ENCODE peak calls at places on chromosomes 2 and 18, in eight cellular contexts. D is neural progenitor cell, J is heart right ventricle, F is transverse colon, Q is aorta, W is ovary, H is Peyer's patch, K is WERI-Rb-1. I is an unnamed sample. For H3K9me3 and H3K36me3, the result is how much of the 10 kb centered on the place peaks cover.

GRCh38 chr2:953975-954686 is 3.5 kb downstream of the SNTG2 start:
- DNase-seq in D (no peak), J (no peak), F (no peak), Q (no peak), W (no peak), H (no peak), K (no peak), I (no peak)

GRCh38 chr18:22847867-22848451 is 85.2 kb upstream of the RBBP8 start:
- DNase-seq in D (no peak), J (no peak), F (no peak), Q (no peak), W (no peak), H (no peak), K (no peak), I (no peak)

GRCh38 chr18:58408665-58409064 is 220.2 kb downstream of the ALPK2 start:
- DNase-seq in D (no peak), J (no peak), F (no peak), Q (no peak), W (no peak), H (no peak), K (no peak), I (no peak)

GRCh38 chr2:147659051-147659450 is 185.8 kb upstream of the ACVR2A start:
- DNase-seq in D (no peak), J (no peak), F (no peak), Q (no peak), W (no peak), H (no peak), K (no peak), I (no peak)

GRCh38 chr2:42698940-42699339 is 65.0 kb downstream of the OXER1 start:
- DNase-seq in D (no peak), J (no peak), F (no peak), Q (no peak), W (no peak), H (no peak), K (no peak), I (no peak)

GRCh38 chr2:173803344-173803893 is 161.8 kb downstream of the SP3 start:
- DNase-seq in D (no peak), J (no peak), F (no peak), Q (no peak), W (no peak), H (no peak), K (no peak), I (no peak)

GRCh38 chr2:39642054-39642742 is 23.5 kb upstream of the TMEM178A start:
- DNase-seq in D (peak), J (no peak), F (no peak), Q (no peak), W (no peak), H (no peak), K (no peak), I (no peak)

GRCh38 chr2:40439473-40439872 is 12.4 kb downstream of the SLC8A1 start:
- DNase-seq in D (no peak), J (no peak), F (no peak), Q (no peak), W (no peak), H (no peak), K (no peak), I (no peak)

GRCh38 chr18:45837283-45838070 is 12.0 kb downstream of the SIGLEC15 start:
- DNase-seq in D (peak), J (peak), F (peak), Q (peak), W (peak), H (peak), K (peak), I (peak)

GRCh38 chr2:101766871-101767739 is 69.6 kb downstream of the MAP4K4 start:
- DNase-seq in D (peak), J (no peak), F (no peak), Q (no peak), W (no peak), H (no peak), K (no peak), I (no peak)

GRCh38 chr2:226953206-226953605 is 117.4 kb downstream of the RHBDD1 start:
- DNase-seq in D (no peak), J (no peak), F (no peak), Q (peak), W (no peak), H (no peak), K (no peak), I (no peak)

GRCh38 chr18:55407191-55407590 is 180.8 kb downstream of the TCF4 start:
- DNase-seq in D (no peak), J (no peak), F (no peak), Q (no peak), W (no peak), H (no peak), K (no peak), I (no peak)

GRCh38 chr2:185208261-185208660 is 530.3 kb upstream of the FSIP2 start:
- DNase-seq in D (peak), J (no peak), F (peak), Q (no peak), W (no peak), H (no peak), K (peak), I (peak)

GRCh38 chr18:58861853-58862252 is 2.8 kb upstream of the ZNF532 start:
- DNase-seq in D (no peak), J (no peak), F (no peak), Q (no peak), W (no peak), H (peak), K (no peak), I (no peak)

GRCh38 chr18:39846277-39846676 is 2108.8 kb upstream of the PIK3C3 start:
- DNase-seq in D (no peak), J (peak), F (no peak), Q (no peak), W (peak), H (no peak), K (peak), I (no peak)

GRCh38 chr2:29010946-29011649 is 30.0 kb downstream of the TOGARAM2 start:
- DNase-seq in D (peak), J (peak), F (peak), Q (no peak), W (peak), H (peak), K (peak), I (peak)

GRCh38 chr2:25342372-25343186 is 854 bp upstream of the DNMT3A start:
- DNase-seq in D (peak), J (peak), F (peak), Q (peak), W (peak), H (peak), K (peak), I (peak)

GRCh38 chr2:47737191-47737975 is 45.6 kb upstream of the MSH6 start:
- DNase-seq in D (no peak), J (no peak), F (no peak), Q (no peak), W (no peak), H (no peak), K (no peak), I (no peak)

GRCh38 chr18:2444201-2444875 is 127.0 kb downstream of the METTL4 start:
- DNase-seq in D (peak), J (no peak), F (no peak), Q (no peak), W (no peak), H (no peak), K (no peak), I (no peak)

GRCh38 chr2:176121377-176122111 is 975 bp upstream of the HOXD9 start:
- DNase-seq in D (no peak), J (no peak), F (no peak), Q (no peak), W (no peak), H (no peak), K (no peak), I (no peak)

GRCh38 chr2:68993660-68994059 is 19.2 kb downstream of the GKN1 start:
- DNase-seq in D (peak), J (no peak), F (no peak), Q (no peak), W (no peak), H (no peak), K (no peak), I (no peak)

GRCh38 chr2:42888321-42888720 is 95.9 kb upstream of the HAAO start:
- DNase-seq in D (no peak), J (no peak), F (no peak), Q (no peak), W (no peak), H (no peak), K (no peak), I (no peak)

GRCh38 chr2:176079285-176079830 is 4.4 kb downstream of the EVX2 start:
- DNase-seq in D (peak), J (no peak), F (no peak), Q (no peak), W (no peak), H (no peak), K (no peak), I (no peak)

GRCh38 chr2:220335591-220335915 is 708.1 kb downstream of the SLC4A3 start:
- DNase-seq in D (peak), J (no peak), F (no peak), Q (no peak), W (no peak), H (no peak), K (peak), I (no peak)

GRCh38 chr2:26840937-26841610 is 6.9 kb upstream of the DPYSL5 start:
- DNase-seq in D (no peak), J (no peak), F (no peak), Q (no peak), W (no peak), H (no peak), K (peak), I (no peak)

GRCh38 chr2:43011142-43011491 is 215.3 kb downstream of the ZFP36L2 start:
- DNase-seq in D (no peak), J (no peak), F (no peak), Q (peak), W (no peak), H (peak), K (no peak), I (no peak)

GRCh38 chr2:205245652-205246051 is 436.6 kb upstream of the NRP2 start:
- DNase-seq in D (no peak), J (no peak), F (no peak), Q (no peak), W (no peak), H (no peak), K (no peak), I (no peak)

GRCh38 chr2:109448946-109449788 is 164.6 kb downstream of the SEPTIN10 start:
- DNase-seq in D (no peak), J (peak), F (peak), Q (peak), W (no peak), H (peak), K (peak), I (no peak)

GRCh38 chr2:224162122-224162521 is 123.0 kb upstream of the SERPINE2 start:
- DNase-seq in D (no peak), J (no peak), F (no peak), Q (no peak), W (no peak), H (no peak), K (no peak), I (no peak)

GRCh38 chr2:20666364-20667150 is at the start of gene GDF7:
- DNase-seq in D (peak), J (peak), F (peak), Q (peak), W (peak), H (peak), K (peak), I (peak)
- H3K4me3 ChIP-seq in D (peak), J (peak), F (peak), Q (peak), W (peak), H (peak), K (peak), I (no peak)

DNA sequence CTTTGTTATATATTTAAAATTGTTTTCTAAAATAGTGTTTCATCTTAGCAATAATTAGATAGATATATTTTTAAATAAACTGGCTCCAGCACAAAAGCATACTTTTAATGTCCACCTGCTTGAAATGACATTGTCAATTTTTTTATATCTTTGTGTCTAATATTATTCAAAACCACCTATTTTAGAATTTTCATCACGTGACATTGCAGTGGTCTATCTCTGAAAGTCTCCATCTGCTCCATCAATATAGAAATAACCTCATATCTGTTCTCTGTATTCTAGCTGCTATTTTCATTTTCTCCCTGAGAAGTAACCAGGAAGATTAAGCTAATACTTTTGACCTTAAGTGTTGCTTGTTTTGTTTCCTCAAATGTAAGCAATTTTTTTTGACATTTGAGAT is 248.0 kb upstream of the CNTNAP5 start:
- DNase-seq in D (no peak), J (no peak), F (no peak), Q (no peak), W (no peak), H (no peak), K (no peak), I (no peak)
- H3K9me3 ChIP-seq in D (under half), J (under half), F (under half), Q (under half), W (under half), H (under half), K (under half), I (under half)

GRCh38 chr18:9130195-9130594 is 6.4 kb upstream of the ANKRD12 start:
- DNase-seq in D (no peak), J (no peak), F (no peak), Q (no peak), W (no peak), H (no peak), K (no peak), I (no peak)
- H3K36me3 ChIP-seq in D (under half), J (under half), F (half or more), Q (under half), W (under half), H (under half), K (half or more), I (under half)

DNA sequence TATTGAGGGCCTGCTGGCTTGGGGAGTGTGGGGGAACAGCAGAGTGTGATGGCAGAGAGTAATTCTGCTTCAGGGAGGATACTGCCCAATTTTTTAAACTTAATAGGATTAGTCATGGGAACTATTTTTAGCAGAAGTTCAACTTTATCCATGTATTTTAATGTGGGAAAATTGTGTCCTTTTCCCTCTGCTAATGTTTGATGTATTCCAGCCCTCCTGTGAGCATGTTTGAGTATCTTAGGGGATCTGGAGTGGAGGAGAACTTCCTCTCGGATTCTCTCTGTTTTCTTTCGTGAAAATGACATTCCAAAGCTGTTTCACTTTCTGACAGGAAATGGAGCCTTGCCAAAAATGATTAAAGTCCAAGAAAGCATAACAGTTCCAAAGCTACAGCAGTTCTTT is 418.4 kb upstream of the ZEB2 start:
- DNase-seq in D (no peak), J (no peak), F (no peak), Q (no peak), W (no peak), H (no peak), K (no peak), I (peak)
- H3K4me3 ChIP-seq in D (no peak), J (no peak), F (no peak), Q (no peak), W (no peak), H (no peak), K (no peak), I (no peak)

DNA sequence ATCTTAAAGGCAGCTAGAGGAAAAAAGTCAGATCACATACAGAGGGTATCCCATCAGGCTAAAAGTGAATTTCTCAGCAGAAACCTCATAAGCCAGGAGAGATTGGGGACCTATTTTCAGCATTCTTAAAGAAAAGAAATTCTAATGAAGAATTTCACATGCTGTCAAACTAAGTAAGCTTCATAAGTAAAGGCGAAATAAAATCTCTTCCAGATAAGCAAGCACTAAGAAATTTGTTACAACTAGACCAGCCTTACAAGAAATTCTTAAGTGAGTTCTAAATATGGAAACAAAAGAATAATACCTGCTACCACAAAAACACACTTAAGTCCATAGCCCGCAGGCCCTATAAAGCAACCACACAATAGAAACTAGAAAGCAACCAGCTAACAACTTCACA is 186.1 kb downstream of the ETAA1 start:
- DNase-seq in D (no peak), J (no peak), F (no peak), Q (no peak), W (no peak), H (no peak), K (no peak), I (no peak)
- H3K9me3 ChIP-seq in D (under half), J (under half), F (under half), Q (under half), W (under half), H (under half), K (under half), I (under half)

GRCh38 chr18:9587924-9588323 is 26.4 kb downstream of the PPP4R1 start:
- DNase-seq in D (no peak), J (no peak), F (no peak), Q (no peak), W (no peak), H (no peak), K (no peak), I (no peak)
- H3K36me3 ChIP-seq in D (under half), J (under half), F (under half), Q (under half), W (under half), H (under half), K (half or more), I (under half)

GRCh38 chr2:181457741-181458425 is 697 bp downstream of the ITGA4 start:
- DNase-seq in D (peak), J (peak), F (peak), Q (peak), W (peak), H (peak), K (peak), I (peak)

GRCh38 chr2:181456660-181457120 is 496 bp upstream of the ITGA4 start:
- DNase-seq in D (peak), J (peak), F (peak), Q (peak), W (no peak), H (peak), K (peak), I (peak)

GRCh38 chr2:181457121-181457740 is at the start of gene ITGA4:
- DNase-seq in D (peak), J (peak), F (peak), Q (peak), W (peak), H (peak), K (peak), I (peak)

GRCh38 chr2:181458881-181459280 is 1.7 kb downstream of the ITGA4 start:
- DNase-seq in D (no peak), J (no peak), F (no peak), Q (no peak), W (no peak), H (no peak), K (no peak), I (no peak)

GRCh38 chr2:181454990-181455520 is 2.1 kb upstream of the ITGA4 start:
- DNase-seq in D (no peak), J (no peak), F (no peak), Q (no peak), W (no peak), H (no peak), K (no peak), I (no peak)
- H3K4me3 ChIP-seq in D (no peak), J (no peak), F (no peak), Q (no peak), W (no peak), H (no peak), K (no peak), I (no peak)

GRCh38 chr18:78685980-78686530 is 293.6 kb upstream of the SALL3 start:
- DNase-seq in D (no peak), J (no peak), F (no peak), Q (no peak), W (no peak), H (no peak), K (no peak), I (no peak)
- H3K9me3 ChIP-seq in D (under half), J (under half), F (under half), Q (under half), W (under half), H (under half), K (under half), I (under half)

DNA sequence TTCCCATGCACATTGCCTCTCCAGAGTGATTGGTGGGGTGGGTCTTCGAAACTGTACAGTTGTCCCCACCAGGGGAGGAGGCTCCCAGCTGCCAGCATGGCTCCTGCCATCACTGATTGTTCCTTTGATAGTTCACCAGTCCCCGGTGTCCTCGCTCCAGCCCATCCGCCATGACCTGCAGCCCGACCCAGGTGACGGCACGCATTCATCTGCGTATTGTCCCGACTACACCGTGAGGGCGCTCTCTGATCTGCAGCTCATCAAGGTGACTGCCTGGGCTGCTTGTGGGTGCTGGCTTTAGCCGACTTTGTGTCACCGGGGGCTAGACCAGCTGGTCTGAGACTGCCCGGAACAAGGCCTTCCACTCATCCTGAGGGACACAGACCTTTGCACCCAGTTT is 12.4 kb downstream of the CNNM3 start:
- DNase-seq in D (no peak), J (no peak), F (no peak), Q (no peak), W (no peak), H (no peak), K (no peak), I (no peak)
- H3K36me3 ChIP-seq in D (under half), J (under half), F (half or more), Q (under half), W (under half), H (under half), K (half or more), I (under half)

GRCh38 chr18:25827961-25828561 is 262.4 kb downstream of the SS18 start:
- DNase-seq in D (no peak), J (no peak), F (no peak), Q (no peak), W (no peak), H (no peak), K (no peak), I (no peak)
- H3K4me3 ChIP-seq in D (no peak), J (no peak), F (no peak), Q (no peak), W (no peak), H (no peak), K (no peak), I (no peak)